ENCODE peak calls at places on chromosome 18, in four cellular contexts. F is K562, N is GM23338, D is MM.1S. K is an unnamed sample.
A peak's percentile ranks its signal among the peaks of the same experiment; 100 is the strongest.

GRCh38 chr18:44036500-44036899 is 644.2 kb upstream of the SETBP1 start:
- DNase-seq in F (no peak), N (no peak), D (no peak), K (no peak)

GRCh38 chr18:24014986-24015896 is 687 bp downstream of the TTC39C start:
- DNase-seq in F (no peak), N (peak; percentile 55), D (peak; percentile 22), K (no peak)

GRCh38 chr18:4232656-4233055 is 222.5 kb downstream of the DLGAP1 start:
- DNase-seq in F (no peak), N (peak; percentile 43), D (peak; percentile 39), K (no peak)

GRCh38 chr18:9803698-9804516 is 81.9 kb upstream of the TXNDC2 start:
- DNase-seq in F (peak; percentile 35), N (peak; percentile 13), D (peak; percentile 41), K (no peak)

GRCh38 chr18:72995558-72995957 is 127.8 kb upstream of the NETO1 start:
- DNase-seq in F (no peak), N (no peak), D (no peak), K (no peak)

GRCh38 chr18:39297225-39297624 is 1731.6 kb upstream of the CELF4 start:
- DNase-seq in F (no peak), N (no peak), D (no peak), K (no peak)

GRCh38 chr18:13147146-13147545 is 71.4 kb upstream of the LDLRAD4 start:
- DNase-seq in F (no peak), N (no peak), D (no peak), K (no peak)

GRCh38 chr18:23650963-23651927 is 11.5 kb downstream of the ANKRD29 start:
- DNase-seq in F (no peak), N (no peak), D (no peak), K (no peak)

GRCh38 chr18:23143871-23144270 is 8.6 kb downstream of the CABLES1 start:
- DNase-seq in F (no peak), N (no peak), D (no peak), K (no peak)

GRCh38 chr18:46096651-46097300 is 1.3 kb downstream of the ATP5F1A start:
- DNase-seq in F (no peak), N (no peak), D (peak; percentile 72), K (no peak)

DNA sequence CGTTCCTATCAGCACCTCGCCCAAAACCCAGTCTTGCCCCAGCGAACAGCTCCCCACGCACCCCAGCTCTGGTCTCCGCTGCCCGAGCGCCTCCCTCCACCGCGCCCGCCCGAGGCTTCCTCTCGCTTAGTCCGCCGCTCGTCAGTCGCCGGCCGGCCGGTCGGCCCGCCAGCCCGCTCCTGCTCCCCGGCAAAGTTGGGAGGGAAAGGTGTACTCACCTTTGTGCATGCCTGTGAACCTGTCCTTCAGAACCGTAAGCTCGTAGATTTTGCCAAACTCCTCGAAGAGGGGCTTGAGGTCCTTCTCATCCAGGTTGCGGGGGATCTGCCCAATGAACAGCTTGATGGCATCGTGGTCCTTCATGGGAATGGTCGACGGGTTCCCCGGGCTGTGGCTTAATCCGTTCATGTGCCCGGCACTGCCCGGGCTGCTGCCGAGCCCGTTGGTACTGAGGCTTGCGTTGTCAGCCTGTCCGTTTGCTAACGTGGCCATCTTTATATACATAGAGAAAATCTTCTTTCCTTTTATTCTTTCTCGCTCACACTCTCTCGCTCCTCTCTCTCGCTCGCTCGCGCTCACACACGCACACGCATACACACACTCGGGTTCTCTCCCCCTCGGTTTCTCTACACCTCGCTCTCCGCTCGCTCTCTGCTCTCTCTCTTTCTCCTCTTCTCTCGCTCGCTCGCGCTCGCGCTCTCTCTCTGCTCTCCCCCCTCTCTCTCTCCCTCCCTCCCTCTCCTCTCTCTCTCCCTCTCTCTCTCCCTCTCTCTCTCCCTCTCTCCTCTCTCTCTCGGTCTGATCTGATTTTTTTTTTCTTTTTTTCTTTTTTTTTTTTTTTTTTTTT is at the start of gene CELF4:
- DNase-seq in F (no peak), N (peak; percentile 28), D (no peak), K (no peak)
- TF ChIP-seq EZH2 in F (no peak), N (peak; percentile 30), D (no peak), K (peak; percentile 62)

GRCh38 chr18:58850784-58851469 is 13.8 kb upstream of the ZNF532 start:
- DNase-seq in F (no peak), N (no peak), D (no peak), K (no peak)
- H3K4me1 ChIP-seq in F (no peaks in the 10 kb centered on the region), N (peaks cover 54% of the 10 kb centered on the region), D (no peaks in the 10 kb centered on the region), K (peaks cover 32% of the 10 kb centered on the region)

DNA sequence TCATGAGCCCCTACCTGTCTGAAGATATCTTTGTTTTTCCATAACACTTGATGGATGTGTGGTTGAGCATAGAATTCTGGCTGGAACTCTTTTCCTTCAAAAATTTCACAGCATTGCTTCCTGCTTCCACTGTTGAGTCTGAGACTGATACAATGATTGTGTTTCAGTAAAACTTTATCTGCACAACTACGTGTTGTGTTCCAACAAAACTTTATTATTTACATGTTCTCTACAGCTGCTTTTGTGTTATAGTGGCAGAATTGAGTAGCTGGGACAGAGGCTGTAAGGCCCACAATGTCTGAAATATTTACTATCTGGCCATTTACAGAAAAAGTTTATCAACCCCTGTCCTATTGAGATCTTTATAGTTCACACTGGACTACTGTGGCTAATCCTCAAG is 275.3 kb downstream of the PHLPP1 start:
- DNase-seq in F (no peak), N (no peak), D (no peak), K (no peak)
- TF ChIP-seq EZH2 in F (no peak), N (no peak), D (no peak), K (no peak)

GRCh38 chr18:7645756-7646155 is 78.6 kb downstream of the PTPRM start:
- DNase-seq in F (no peak), N (no peak), D (no peak), K (no peak)

GRCh38 chr18:7641813-7642212 is 74.7 kb downstream of the PTPRM start:
- DNase-seq in F (no peak), N (no peak), D (no peak), K (no peak)

GRCh38 chr18:7646174-7646886 is 79.2 kb downstream of the PTPRM start:
- DNase-seq in F (no peak), N (peak; percentile 27), D (no peak), K (no peak)

GRCh38 chr18:7642491-7642890 is 75.4 kb downstream of the PTPRM start:
- DNase-seq in F (no peak), N (no peak), D (no peak), K (no peak)

GRCh38 chr18:7647500-7647899 is 80.4 kb downstream of the PTPRM start:
- DNase-seq in F (no peak), N (no peak), D (no peak), K (no peak)
- H3K4me1 ChIP-seq in F (no peaks in the 10 kb centered on the region), N (peaks cover 7% of the 10 kb centered on the region), D (no peaks in the 10 kb centered on the region), K (no peaks in the 10 kb centered on the region)

DNA sequence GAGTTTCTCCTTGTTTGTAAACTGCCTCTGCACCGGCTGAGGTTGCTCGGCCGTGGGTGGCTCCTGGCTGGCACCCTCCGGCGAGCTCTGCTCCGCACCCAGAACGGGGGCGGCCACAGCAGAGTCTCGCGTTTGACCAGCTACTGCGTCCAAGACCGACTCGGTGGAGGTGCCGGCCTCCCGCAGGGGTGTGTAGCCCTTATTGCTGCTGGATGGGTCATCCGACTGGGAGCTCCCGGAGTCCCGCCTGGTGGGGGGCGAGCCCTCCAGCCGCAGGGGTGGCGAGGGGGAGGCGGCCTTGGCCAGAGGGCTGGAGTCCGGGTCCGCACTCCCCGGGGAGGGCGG is 5.1 kb downstream of the TMEM200C start:
- DNase-seq in F (no peak), N (peak; percentile 48), D (peak; percentile 17), K (no peak)
- TF ChIP-seq EZH2 in F (no peak), N (no peak), D (no peak), K (no peak)

GRCh38 chr18:50313031-50313607 is 25.6 kb upstream of the CXXC1 start:
- DNase-seq in F (no peak), N (no peak), D (no peak), K (no peak)
- H3K4me1 ChIP-seq in F (no peaks in the 10 kb centered on the region), N (no peaks in the 10 kb centered on the region), D (peaks cover 59% of the 10 kb centered on the region), K (peaks cover 6% of the 10 kb centered on the region)

GRCh38 chr18:77250926-77251729 is 1.5 kb downstream of the GALR1 start:
- DNase-seq in F (no peak), N (peak; percentile 74), D (no peak), K (no peak)
- TF ChIP-seq EZH2 in F (no peak), N (peak; percentile 87), D (no peak), K (peak; percentile 94)

K was measured in keratinocyte.